ENCODE peak calls at places on chromosomes 16 and 17, in four cellular contexts. One of them, this sample, is unnamed.

GRCh38 chr17:75864448-75864871 is 9.3 kb upstream of the WBP2 start:
- DNase-seq in GM23248: peak; percentile 81
- DNase-seq in endothelial cell of umbilical vein: no peak
- DNase-seq in astrocyte: peak; percentile 49
- DNase-seq in this sample: peak; percentile 78

GRCh38 chr17:42171831-42172230 is 9.1 kb downstream of the KCNH4 start:
- DNase-seq in GM23248: no peak
- DNase-seq in endothelial cell of umbilical vein: no peak
- DNase-seq in astrocyte: no peak
- DNase-seq in this sample: no peak

GRCh38 chr16:4836727-4837126 is 10.4 kb downstream of the GLYR1 start:
- DNase-seq in GM23248: no peak
- DNase-seq in endothelial cell of umbilical vein: no peak
- DNase-seq in astrocyte: no peak
- DNase-seq in this sample: no peak

GRCh38 chr17:77160032-77160876 is 19.5 kb downstream of the SEC14L1 start:
- DNase-seq in GM23248: no peak
- DNase-seq in endothelial cell of umbilical vein: no peak
- DNase-seq in astrocyte: no peak
- DNase-seq in this sample: no peak

GRCh38 chr16:24041834-24042631 is 206.2 kb downstream of the PRKCB start:
- DNase-seq in GM23248: peak; percentile 80
- DNase-seq in endothelial cell of umbilical vein: peak; percentile 53
- DNase-seq in astrocyte: peak; percentile 14
- DNase-seq in this sample: peak; percentile 47

GRCh38 chr16:51544850-51545467 is 393.9 kb upstream of the SALL1 start:
- DNase-seq in GM23248: no peak
- DNase-seq in endothelial cell of umbilical vein: no peak
- DNase-seq in astrocyte: no peak
- DNase-seq in this sample: no peak

GRCh38 chr17:41530062-41531048 is 2.2 kb upstream of the KRT19 start:
- DNase-seq in GM23248: peak; percentile 90
- DNase-seq in endothelial cell of umbilical vein: peak; percentile 90
- DNase-seq in astrocyte: peak; percentile 95
- DNase-seq in this sample: peak; percentile 93

GRCh38 chr17:30005709-30006320 is 64.4 kb downstream of the EFCAB5 start:
- DNase-seq in GM23248: peak; percentile 14
- DNase-seq in endothelial cell of umbilical vein: no peak
- DNase-seq in astrocyte: peak; percentile 60
- DNase-seq in this sample: no peak

GRCh38 chr17:574061-574460 is 140.6 kb downstream of the VPS53 start:
- DNase-seq in GM23248: no peak
- DNase-seq in endothelial cell of umbilical vein: peak; percentile 83
- DNase-seq in astrocyte: no peak
- DNase-seq in this sample: no peak

GRCh38 chr16:2149630-2150417 is 1.4 kb downstream of the RAB26 start:
- DNase-seq in GM23248: no peak
- DNase-seq in endothelial cell of umbilical vein: no peak
- DNase-seq in astrocyte: no peak
- DNase-seq in this sample: peak; percentile 65

GRCh38 chr16:69941251-69942098 is 9.7 kb upstream of the CLEC18A start:
- DNase-seq in GM23248: peak; percentile 35
- DNase-seq in endothelial cell of umbilical vein: no peak
- DNase-seq in astrocyte: no peak
- DNase-seq in this sample: no peak

GRCh38 chr17:1083451-1084187 is 86.7 kb downstream of the TIMM22 start:
- DNase-seq in GM23248: peak; percentile 51
- DNase-seq in endothelial cell of umbilical vein: peak; percentile 38
- DNase-seq in astrocyte: peak; percentile 47
- DNase-seq in this sample: no peak

GRCh38 chr17:56317351-56318208 is 164.3 kb downstream of the ANKFN1 start:
- DNase-seq in GM23248: no peak
- DNase-seq in endothelial cell of umbilical vein: peak; percentile 47
- DNase-seq in astrocyte: no peak
- DNase-seq in this sample: no peak

GRCh38 chr17:63440770-63441335 is 5.3 kb downstream of the CYB561 start:
- DNase-seq in GM23248: no peak
- DNase-seq in endothelial cell of umbilical vein: no peak
- DNase-seq in astrocyte: no peak
- DNase-seq in this sample: no peak

GRCh38 chr17:21512307-21513011 is 136.3 kb downstream of the KCNJ12 start:
- DNase-seq in GM23248: no peak
- DNase-seq in endothelial cell of umbilical vein: peak; percentile 5
- DNase-seq in astrocyte: no peak
- DNase-seq in this sample: no peak

GRCh38 chr17:61205406-61205805 is 194.2 kb upstream of the TBX2 start:
- DNase-seq in GM23248: no peak
- DNase-seq in endothelial cell of umbilical vein: no peak
- DNase-seq in astrocyte: no peak
- DNase-seq in this sample: no peak

GRCh38 chr17:8801135-8801840 is 2.1 kb upstream of the MFSD6L start:
- DNase-seq in GM23248: no peak
- DNase-seq in endothelial cell of umbilical vein: no peak
- DNase-seq in astrocyte: no peak
- DNase-seq in this sample: no peak

GRCh38 chr16:72400257-72401078 is 228.5 kb upstream of the PMFBP1 start:
- DNase-seq in GM23248: peak; percentile 71
- DNase-seq in endothelial cell of umbilical vein: peak; percentile 76
- DNase-seq in astrocyte: peak; percentile 73
- DNase-seq in this sample: no peak

GRCh38 chr17:32156656-32157055 is 14.4 kb downstream of the RHOT1 start:
- DNase-seq in GM23248: no peak
- DNase-seq in endothelial cell of umbilical vein: no peak
- DNase-seq in astrocyte: no peak
- DNase-seq in this sample: no peak

GRCh38 chr16:29675811-29676643 is 3.0 kb upstream of the QPRT start:
- DNase-seq in GM23248: peak; percentile 30
- DNase-seq in endothelial cell of umbilical vein: peak; percentile 18
- DNase-seq in astrocyte: no peak
- DNase-seq in this sample: no peak

GRCh38 chr17:80421381-80422090 is 6.6 kb downstream of the ENDOV start:
- DNase-seq in GM23248: no peak
- DNase-seq in endothelial cell of umbilical vein: no peak
- DNase-seq in astrocyte: no peak
- DNase-seq in this sample: no peak

DNA sequence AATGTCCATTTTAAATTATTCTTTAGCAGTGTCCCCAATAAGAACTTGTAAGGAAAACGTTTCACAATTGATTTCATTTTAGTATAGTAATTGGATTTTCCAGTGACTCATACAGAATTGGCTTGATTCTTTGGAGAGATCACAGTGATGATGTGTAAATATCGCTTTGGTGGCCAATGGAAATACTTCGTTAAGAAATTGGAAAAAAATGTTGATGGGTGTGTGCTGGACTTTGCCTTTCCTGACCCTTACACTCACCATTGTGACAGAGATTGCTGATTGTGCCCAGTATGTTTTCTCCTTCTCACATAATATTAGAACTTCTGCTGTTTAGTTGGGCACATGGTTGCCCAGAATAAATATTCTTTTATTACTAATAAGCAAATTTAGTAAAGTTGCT is 7.4 kb upstream of the EFCAB13 start:
- DNase-seq in GM23248: peak; percentile 84
- DNase-seq in endothelial cell of umbilical vein: peak; percentile 67
- DNase-seq in astrocyte: peak; percentile 58
- DNase-seq in this sample: no peak
- H3K36me3 ChIP-seq in GM23248: no peaks in the 10 kb centered on the region
- H3K36me3 ChIP-seq in endothelial cell of umbilical vein: peaks cover 3% of the 10 kb centered on the region
- H3K36me3 ChIP-seq in astrocyte: no peaks in the 10 kb centered on the region
- H3K36me3 ChIP-seq in this sample: no peaks in the 10 kb centered on the region

GRCh38 chr17:39608601-39609000 is 881 bp upstream of the NEUROD2 start:
- DNase-seq in GM23248: no peak
- DNase-seq in endothelial cell of umbilical vein: no peak
- DNase-seq in astrocyte: no peak
- DNase-seq in this sample: no peak

GRCh38 chr17:39608142-39608541 is 422 bp upstream of the NEUROD2 start:
- DNase-seq in GM23248: no peak
- DNase-seq in endothelial cell of umbilical vein: no peak
- DNase-seq in astrocyte: no peak
- DNase-seq in this sample: no peak

GRCh38 chr17:39611441-39612112 is 3.9 kb upstream of the NEUROD2 start:
- DNase-seq in GM23248: no peak
- DNase-seq in endothelial cell of umbilical vein: no peak
- DNase-seq in astrocyte: no peak
- DNase-seq in this sample: no peak

GRCh38 chr17:39607851-39608130 is at the start of gene NEUROD2:
- DNase-seq in GM23248: no peak
- DNase-seq in endothelial cell of umbilical vein: no peak
- DNase-seq in astrocyte: no peak
- DNase-seq in this sample: no peak

GRCh38 chr17:39609416-39610025 is 1.8 kb upstream of the NEUROD2 start:
- DNase-seq in GM23248: no peak
- DNase-seq in endothelial cell of umbilical vein: no peak
- DNase-seq in astrocyte: no peak
- DNase-seq in this sample: no peak
- H3K27me3 ChIP-seq in GM23248: peaks cover 47% of the 10 kb centered on the region
- H3K27me3 ChIP-seq in endothelial cell of umbilical vein: peaks cover 40% of the 10 kb centered on the region
- H3K27me3 ChIP-seq in astrocyte: peaks cover 63% of the 10 kb centered on the region
- H3K27me3 ChIP-seq in this sample: peaks cover 44% of the 10 kb centered on the region

GRCh38 chr17:33294994-33295393 is 1.9 kb upstream of the ASIC2 start:
- DNase-seq in GM23248: no peak
- DNase-seq in endothelial cell of umbilical vein: no peak
- DNase-seq in astrocyte: no peak
- DNase-seq in this sample: no peak
- H3K4me3 ChIP-seq in GM23248: no peak overlapping the region
- H3K4me3 ChIP-seq in endothelial cell of umbilical vein: no peak overlapping the region
- H3K4me3 ChIP-seq in astrocyte: no peak overlapping the region
- H3K4me3 ChIP-seq in this sample: no peak overlapping the region

GRCh38 chr17:67200727-67201301 is 44.2 kb downstream of the HELZ start:
- DNase-seq in GM23248: peak; percentile 32
- DNase-seq in endothelial cell of umbilical vein: no peak
- DNase-seq in astrocyte: no peak
- DNase-seq in this sample: no peak
- H3K36me3 ChIP-seq in GM23248: peaks cover 45% of the 10 kb centered on the region
- H3K36me3 ChIP-seq in endothelial cell of umbilical vein: peaks cover 10% of the 10 kb centered on the region
- H3K36me3 ChIP-seq in astrocyte: peaks cover 9% of the 10 kb centered on the region
- H3K36me3 ChIP-seq in this sample: peaks cover 52% of the 10 kb centered on the region

DNA sequence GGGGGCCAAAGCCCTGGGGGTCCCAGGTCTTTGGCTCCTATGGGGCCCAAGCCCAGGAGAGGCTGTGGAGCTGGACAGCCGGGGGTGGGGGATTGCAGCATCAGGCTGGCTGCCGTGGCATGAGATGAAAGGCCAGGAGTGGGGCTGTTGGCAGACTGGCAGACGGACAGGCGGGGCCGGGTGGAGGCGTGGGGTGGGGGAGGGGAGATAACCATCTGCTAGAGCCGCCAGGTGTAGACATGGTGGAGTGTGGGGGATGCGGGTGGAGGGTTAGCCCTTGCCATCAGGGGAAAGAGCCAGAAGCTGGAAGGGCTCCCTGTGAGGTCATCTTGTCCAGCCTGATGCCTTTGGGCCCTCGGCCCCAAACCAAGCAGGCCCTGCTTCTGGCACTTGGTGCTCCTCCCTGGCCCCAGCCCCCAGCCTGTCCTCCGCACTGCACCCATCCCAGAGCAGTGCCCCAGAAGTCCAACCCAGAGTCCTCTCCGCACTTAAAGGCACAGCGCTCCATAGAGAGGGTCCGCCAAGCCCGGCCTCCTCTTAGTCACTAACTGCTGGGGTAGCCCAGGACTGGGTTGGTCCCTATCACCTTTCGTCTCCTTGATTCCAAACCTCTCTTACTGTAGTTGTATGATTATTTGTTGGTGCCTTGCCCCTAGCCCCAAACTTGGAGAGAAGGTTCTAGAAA is 33.3 kb upstream of the DLX4 start:
- DNase-seq in GM23248: no peak
- DNase-seq in endothelial cell of umbilical vein: no peak
- DNase-seq in astrocyte: no peak
- DNase-seq in this sample: no peak
- H3K27me3 ChIP-seq in GM23248: no peaks in the 10 kb centered on the region
- H3K27me3 ChIP-seq in endothelial cell of umbilical vein: peaks cover 13% of the 10 kb centered on the region
- H3K27me3 ChIP-seq in astrocyte: peaks cover 34% of the 10 kb centered on the region
- H3K27me3 ChIP-seq in this sample: no peaks in the 10 kb centered on the region